ENCODE peak calls at places on chromosomes 7 and 10, in seven cellular contexts. L, V, R, Y, C, B and U are unnamed samples. For H3K4me1, the result is how much of the 10 kb centered on the place peaks cover.

GRCh38 chr10:49620286-49620810 is 6.5 kb downstream of the CHAT start:
- DNase-seq in L (no peak), V (peak), R (no peak), Y (no peak), C (no peak), B (no peak), U (no peak)

GRCh38 chr10:13335881-13336280 is 12.2 kb downstream of the SEPHS1 start:
- DNase-seq in L (no peak), V (no peak), R (no peak), Y (no peak), C (no peak), B (no peak), U (no peak)

GRCh38 chr10:58696736-58697135 is 184.1 kb downstream of the BICC1 start:
- DNase-seq in L (no peak), V (no peak), R (no peak), Y (no peak), C (no peak), B (no peak), U (no peak)

GRCh38 chr10:21724695-21725371 is 190.8 kb downstream of the MLLT10 start:
- DNase-seq in L (peak), V (peak), R (no peak), Y (peak), C (peak), B (peak), U (peak)

GRCh38 chr7:91407942-91408341 is 143.7 kb downstream of the FZD1 start:
- DNase-seq in L (no peak), V (no peak), R (no peak), Y (no peak), C (no peak), B (no peak), U (no peak)

GRCh38 chr10:133475821-133476640 is 22.3 kb downstream of the SCART1 start:
- DNase-seq in L (no peak), V (no peak), R (peak), Y (no peak), C (no peak), B (peak), U (no peak)

GRCh38 chr7:55423277-55423711 is 58.2 kb downstream of the LANCL2 start:
- DNase-seq in L (no peak), V (no peak), R (no peak), Y (no peak), C (no peak), B (no peak), U (no peak)

GRCh38 chr7:149310113-149310836 is 48.3 kb downstream of the ZNF783 start:
- DNase-seq in L (no peak), V (no peak), R (no peak), Y (no peak), C (peak), B (peak), U (no peak)

GRCh38 chr7:34073676-34074075 is 168.3 kb downstream of the BMPER start:
- DNase-seq in L (peak), V (no peak), R (peak), Y (no peak), C (no peak), B (no peak), U (no peak)

GRCh38 chr7:18357691-18358090 is 137.9 kb upstream of the HDAC9 start:
- DNase-seq in L (no peak), V (no peak), R (no peak), Y (no peak), C (no peak), B (no peak), U (no peak)

GRCh38 chr7:120939345-120939744 is 11.2 kb upstream of the ING3 start:
- DNase-seq in L (no peak), V (no peak), R (no peak), Y (no peak), C (no peak), B (no peak), U (no peak)

GRCh38 chr7:37342665-37343471 is 105.8 kb downstream of the ELMO1 start:
- DNase-seq in L (no peak), V (no peak), R (peak), Y (peak), C (no peak), B (peak), U (peak)

GRCh38 chr7:142503036-142503435 is 245.2 kb upstream of the PRSS58 start:
- DNase-seq in L (no peak), V (no peak), R (no peak), Y (no peak), C (no peak), B (no peak), U (no peak)

GRCh38 chr10:79127151-79127961 is 58.6 kb downstream of the ZMIZ1 start:
- DNase-seq in L (peak), V (peak), R (no peak), Y (peak), C (peak), B (no peak), U (peak)
- TF ChIP-seq EP300 in L (peak), V (no peak), R (no peak), Y (no peak), C (no peak), B (no peak), U (no peak)

GRCh38 chr10:69934768-69935167 is 117.9 kb upstream of the MACROH2A2 start:
- DNase-seq in L (no peak), V (no peak), R (no peak), Y (no peak), C (no peak), B (no peak), U (no peak)
- TF ChIP-seq CTCF in L (no peak), V (no peak), R (no peak), Y (no peak), C (peak), B (no peak), U (no peak)

DNA sequence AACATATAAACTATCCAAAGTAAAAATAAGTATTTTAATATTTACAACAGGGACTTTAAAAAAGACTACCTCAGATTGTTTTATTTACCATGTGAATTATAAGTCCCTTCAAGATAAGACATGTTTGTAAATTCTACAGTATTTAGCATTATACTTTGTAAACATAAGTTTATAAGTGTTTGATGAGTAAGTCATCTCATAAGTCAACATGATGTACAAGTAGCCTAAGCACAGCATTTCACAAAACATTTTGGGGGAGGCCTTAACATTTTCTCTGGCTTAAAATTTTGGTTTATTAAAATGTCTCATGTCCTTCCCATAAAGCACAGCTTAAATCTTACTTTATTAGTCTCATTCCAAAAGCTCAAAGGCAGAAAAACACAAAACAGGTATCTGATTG is 15.4 kb downstream of the EPC1 start:
- DNase-seq in L (no peak), V (no peak), R (no peak), Y (no peak), C (no peak), B (no peak), U (no peak)
- H3K4me1 ChIP-seq in L (under half), V (half or more), R (half or more), Y (half or more), C (half or more), B (under half), U (half or more)

DNA sequence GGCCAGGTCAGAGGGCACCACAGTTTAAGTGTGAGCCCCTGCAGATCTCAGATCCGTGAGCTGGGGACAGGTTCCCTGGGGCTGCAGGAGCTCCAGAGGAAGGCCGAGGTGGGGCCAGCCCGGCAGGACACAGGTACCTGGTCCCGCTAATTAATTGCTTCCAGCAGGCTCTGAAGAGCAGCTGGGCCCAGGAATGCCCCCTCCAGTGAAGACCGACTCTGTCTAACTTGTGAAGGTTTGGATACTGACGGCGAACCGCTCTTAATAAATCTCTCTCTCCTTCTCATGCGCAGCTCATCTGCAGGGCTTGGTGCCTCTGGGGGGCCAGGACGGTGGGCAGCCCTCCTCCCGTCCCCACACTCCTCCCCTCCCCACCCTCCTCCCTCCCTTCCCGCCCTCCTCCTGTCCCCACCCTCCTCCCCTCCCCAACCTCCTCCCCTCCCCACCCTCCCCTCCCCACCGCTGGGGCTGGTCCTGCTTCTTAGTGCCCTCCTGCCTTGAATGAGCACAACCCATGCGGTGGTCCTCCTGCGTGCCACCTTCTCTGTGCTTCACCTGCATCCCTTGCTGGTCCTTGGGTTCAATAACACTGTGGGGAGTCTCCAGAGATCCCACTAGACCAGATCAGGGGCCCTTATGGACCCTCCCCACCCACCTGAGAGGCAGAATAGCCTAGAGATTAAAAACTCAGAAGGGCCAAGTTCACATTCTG is 38.3 kb downstream of the PDGFA start:
- DNase-seq in L (no peak), V (peak), R (no peak), Y (no peak), C (no peak), B (no peak), U (peak)
- TF ChIP-seq EP300 in L (no peak), V (no peak), R (no peak), Y (no peak), C (no peak), B (no peak), U (no peak)

DNA sequence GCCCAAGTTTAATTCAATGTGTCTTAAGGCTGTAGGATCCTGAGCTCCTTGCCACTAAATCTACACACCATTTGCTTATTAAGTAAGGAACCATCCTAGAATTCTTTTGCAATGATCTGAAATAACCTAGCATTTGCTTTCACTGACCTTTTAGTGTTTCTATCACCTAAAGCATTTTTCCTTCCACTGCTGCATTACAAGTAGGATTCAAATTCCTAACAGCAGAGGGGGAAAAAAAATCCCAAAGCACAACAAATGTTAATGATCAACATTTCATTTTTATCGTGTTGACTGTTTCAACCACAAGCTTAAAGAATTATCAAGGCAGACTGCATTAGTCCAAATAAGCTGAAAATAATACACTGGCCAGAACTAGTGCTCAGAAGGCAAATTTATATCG is 174.7 kb upstream of the TCF7L2 start:
- DNase-seq in L (no peak), V (no peak), R (no peak), Y (no peak), C (peak), B (no peak), U (no peak)
- TF ChIP-seq CTCF in L (no peak), V (no peak), R (no peak), Y (no peak), C (peak), B (peak), U (no peak)

GRCh38 chr10:71968553-71969474 is 4.6 kb downstream of the CHST3 start:
- DNase-seq in L (no peak), V (peak), R (no peak), Y (no peak), C (no peak), B (peak), U (no peak)

GRCh38 chr10:71965623-71966022 is 1.4 kb downstream of the CHST3 start:
- DNase-seq in L (no peak), V (peak), R (no peak), Y (no peak), C (no peak), B (peak), U (no peak)

GRCh38 chr10:71964669-71965515 is 697 bp downstream of the CHST3 start:
- DNase-seq in L (peak), V (peak), R (no peak), Y (peak), C (no peak), B (peak), U (peak)

GRCh38 chr10:71963756-71964668 is at the start of gene CHST3:
- DNase-seq in L (no peak), V (peak), R (peak), Y (peak), C (no peak), B (peak), U (peak)

GRCh38 chr10:71966046-71967004 is 2.1 kb downstream of the CHST3 start:
- DNase-seq in L (no peak), V (peak), R (no peak), Y (no peak), C (no peak), B (no peak), U (no peak)
- H3K4me1 ChIP-seq in L (under half), V (half or more), R (under half), Y (under half), C (half or more), B (under half), U (half or more)

GRCh38 chr10:97463363-97464132 is 17.6 kb downstream of the ZDHHC16 start:
- DNase-seq in L (peak), V (no peak), R (no peak), Y (peak), C (peak), B (peak), U (peak)
- TF ChIP-seq EP300 in L (peak), V (no peak), R (peak), Y (no peak), C (no peak), B (no peak), U (no peak)

GRCh38 chr7:29805031-29805430 is 1.3 kb upstream of the WIPF3 start:
- DNase-seq in L (no peak), V (no peak), R (no peak), Y (no peak), C (no peak), B (no peak), U (no peak)

GRCh38 chr7:29808075-29808786 is 1.9 kb downstream of the WIPF3 start:
- DNase-seq in L (no peak), V (no peak), R (no peak), Y (no peak), C (no peak), B (no peak), U (no peak)

GRCh38 chr7:29807179-29807841 is 1.0 kb downstream of the WIPF3 start:
- DNase-seq in L (no peak), V (no peak), R (peak), Y (peak), C (peak), B (peak), U (peak)

GRCh38 chr7:29806793-29807178 is 478 bp downstream of the WIPF3 start:
- DNase-seq in L (no peak), V (no peak), R (no peak), Y (peak), C (no peak), B (peak), U (no peak)

GRCh38 chr7:29806131-29806792 is at the start of gene WIPF3:
- DNase-seq in L (no peak), V (no peak), R (peak), Y (peak), C (no peak), B (peak), U (peak)
- TF ChIP-seq CTCF in L (no peak), V (no peak), R (no peak), Y (no peak), C (no peak), B (no peak), U (no peak)

GRCh38 chr7:86320886-86321285 is 322.8 kb upstream of the GRM3 start:
- DNase-seq in L (no peak), V (no peak), R (no peak), Y (no peak), C (no peak), B (no peak), U (no peak)

GRCh38 chr7:86320341-86320740 is 323.4 kb upstream of the GRM3 start:
- DNase-seq in L (no peak), V (no peak), R (no peak), Y (no peak), C (no peak), B (no peak), U (no peak)
- H3K4me1 ChIP-seq in L (under half), V (under half), R (under half), Y (under half), C (under half), B (under half), U (under half)